ENCODE peak calls at places on chromosomes 7 and 10, in four cellular contexts. P is HCT116, E is GM23338, I is GM23248. B is an unnamed sample.
A peak's percentile ranks its signal among the peaks of the same experiment; 100 is the strongest.

GRCh38 chr7:135512135-135512887 is 2.4 kb upstream of the CNOT4 start:
- DNase-seq in I (peak; percentile 72), P (peak; percentile 78), E (peak; percentile 89), B (peak; percentile 85)

GRCh38 chr7:142420554-142421362 is 162.9 kb upstream of the PRSS58 start:
- DNase-seq in E (peak; percentile 50), P (peak; percentile 8), I (peak; percentile 64), B (no peak)

GRCh38 chr10:50993817-50994251 is 80.5 kb upstream of the PRKG1 start:
- DNase-seq in E (no peak), P (no peak), I (peak; percentile 84), B (no peak)

GRCh38 chr10:70656489-70656888 is 15.8 kb upstream of the ADAMTS14 start:
- DNase-seq in E (no peak), I (peak; percentile 99), P (no peak), B (no peak)

GRCh38 chr10:5540080-5540479 is 15.3 kb downstream of the CALML3 start:
- DNase-seq in I (no peak), P (no peak), E (no peak), B (no peak)

GRCh38 chr7:121605297-121605640 is 209.2 kb upstream of the FAM3C start:
- DNase-seq in E (no peak), P (no peak), I (peak; percentile 9), B (no peak)

GRCh38 chr10:79483948-79484347 is 28.4 kb upstream of the EIF5AL1 start:
- DNase-seq in P (no peak), I (peak; percentile 73), E (no peak), B (no peak)

GRCh38 chr7:27242580-27243339 is at the start of gene EVX1:
- DNase-seq in I (peak; percentile 50), P (no peak), E (peak; percentile 62), B (no peak)

GRCh38 chr10:98090822-98091221 is 43.6 kb upstream of the R3HCC1L start:
- DNase-seq in P (no peak), E (no peak), I (no peak), B (no peak)

GRCh38 chr10:123930340-123931001 is 38.9 kb upstream of the CPXM2 start:
- DNase-seq in P (no peak), I (peak; percentile 96), E (no peak), B (no peak)

DNA sequence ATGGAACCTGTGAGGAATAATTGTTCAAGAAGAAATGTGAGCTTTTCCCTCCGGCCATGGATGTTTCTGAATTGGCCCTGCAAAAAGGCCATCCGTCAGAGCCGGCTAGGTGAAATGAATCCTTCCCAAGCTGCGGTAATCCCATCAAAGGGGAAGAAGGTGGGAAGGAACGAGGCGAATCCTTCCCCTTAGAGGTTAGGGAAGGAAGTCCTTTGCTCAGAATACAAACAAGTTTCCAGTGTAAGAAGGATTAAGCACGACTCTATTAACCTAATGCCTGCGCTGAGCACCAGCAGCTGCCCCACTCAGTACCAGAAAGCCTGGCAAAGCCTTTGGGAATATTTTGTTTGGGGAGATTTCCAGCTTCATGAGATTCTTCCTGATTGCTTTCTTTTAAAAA is 42.8 kb downstream of the CLRN3 start:
- DNase-seq in I (no peak), E (no peak), P (no peak), B (no peak)
- TF ChIP-seq EZH2phosphoT487 in I (no peak), E (no peak), P (no peak), B (no peak)

DNA sequence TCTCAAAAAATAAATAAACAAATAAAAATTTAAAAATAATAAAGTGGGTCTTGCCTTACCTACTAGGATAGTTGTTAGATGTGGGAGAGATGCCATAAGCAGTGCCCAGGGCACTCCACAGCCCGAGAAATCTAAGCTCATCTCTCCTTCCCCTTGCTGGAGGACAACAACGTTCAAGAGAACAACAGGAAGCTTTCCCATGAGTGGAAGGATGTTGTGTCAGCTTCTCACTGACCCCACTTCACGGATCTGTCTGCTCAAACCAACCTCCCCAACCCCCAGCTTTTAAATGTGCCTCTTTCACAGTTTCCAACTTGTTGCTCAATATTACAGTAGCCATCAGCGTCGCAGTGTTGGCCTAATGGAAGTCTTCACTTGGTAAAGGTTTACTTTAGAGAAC is 72.1 kb downstream of the PTPRE start:
- DNase-seq in P (no peak), E (no peak), I (no peak), B (no peak)
- H3K27ac ChIP-seq in P (no peak overlapping the region), E (no peak overlapping the region), I (no peak overlapping the region), B (no peak overlapping the region)

DNA sequence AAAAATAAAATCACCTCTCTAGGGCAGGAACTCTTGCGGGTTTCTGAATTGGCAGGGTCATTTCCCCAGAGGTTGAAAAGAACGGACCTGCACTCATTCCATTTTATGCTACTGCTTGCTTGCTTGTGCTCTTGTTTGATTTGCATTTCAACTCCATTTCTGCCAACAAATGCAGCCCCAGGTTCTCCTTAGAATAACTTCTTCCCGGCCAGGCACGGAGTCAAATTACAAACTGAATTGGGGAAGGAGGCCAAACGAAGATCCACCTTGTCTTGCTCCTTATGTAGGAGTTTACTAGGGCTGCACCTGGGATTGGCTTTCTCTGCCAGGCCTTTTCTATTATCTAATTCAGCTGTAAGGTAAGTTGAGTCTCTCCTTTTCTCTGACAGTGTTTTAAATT is 79.6 kb downstream of the HGF start:
- DNase-seq in P (no peak), I (no peak), E (peak; percentile 79), B (no peak)
- H3K4me3 ChIP-seq in P (no peak overlapping the region), I (no peak overlapping the region), E (no peak overlapping the region), B (no peak overlapping the region)

DNA sequence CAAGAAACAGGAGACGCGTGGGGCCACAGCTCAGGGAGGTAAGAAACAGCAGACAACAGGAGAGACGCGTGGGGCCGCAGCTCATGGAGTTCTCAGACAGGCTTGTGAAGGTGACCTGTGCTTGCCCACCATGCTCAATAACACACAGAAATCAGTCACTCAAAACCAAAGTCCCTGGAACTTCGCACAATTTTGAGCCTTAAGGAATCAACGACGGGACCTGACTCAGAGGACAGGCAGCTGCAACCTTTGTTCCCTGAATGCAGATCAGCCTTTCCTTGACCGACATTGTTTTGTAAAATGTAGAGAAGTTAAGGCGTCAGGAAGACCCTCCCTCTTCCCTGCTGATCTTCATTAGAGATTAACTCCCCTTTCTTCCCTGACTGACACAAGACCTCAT is 8.5 kb upstream of the KNDC1 start:
- DNase-seq in I (no peak), E (peak; percentile 94), P (no peak), B (no peak)
- TF ChIP-seq EZH2phosphoT487 in I (no peak), E (no peak), P (no peak), B (no peak)

B was measured in OCI-LY7.